ENCODE peak calls at places on chromosomes 5 and 9, in four cellular contexts. One of them, this sample, is unnamed.

GRCh38 chr9:23563497-23563896 is 262.5 kb downstream of the ELAVL2 start:
- DNase-seq in AG04450: no peak
- DNase-seq in HL-60: no peak
- DNase-seq in fibroblast of the aortic adventitia: no peak
- DNase-seq in this sample: peak; percentile 82

GRCh38 chr9:3006917-3007316 is 163.0 kb upstream of the PUM3 start:
- DNase-seq in AG04450: no peak
- DNase-seq in HL-60: no peak
- DNase-seq in fibroblast of the aortic adventitia: no peak
- DNase-seq in this sample: no peak

GRCh38 chr5:82338731-82339130 is 60.6 kb upstream of the RPS23 start:
- DNase-seq in AG04450: no peak
- DNase-seq in HL-60: no peak
- DNase-seq in fibroblast of the aortic adventitia: no peak
- DNase-seq in this sample: no peak

GRCh38 chr9:26856413-26857032 is 36.1 kb downstream of the CAAP1 start:
- DNase-seq in AG04450: no peak
- DNase-seq in HL-60: peak; percentile 34
- DNase-seq in fibroblast of the aortic adventitia: peak; percentile 72
- DNase-seq in this sample: peak; percentile 54

GRCh38 chr9:38042626-38043359 is 26.2 kb downstream of the SHB start:
- DNase-seq in AG04450: no peak
- DNase-seq in HL-60: no peak
- DNase-seq in fibroblast of the aortic adventitia: no peak
- DNase-seq in this sample: no peak

GRCh38 chr9:34237836-34238235 is 59.0 kb downstream of the UBAP1 start:
- DNase-seq in AG04450: no peak
- DNase-seq in HL-60: no peak
- DNase-seq in fibroblast of the aortic adventitia: peak; percentile 14
- DNase-seq in this sample: no peak

GRCh38 chr9:29439961-29440360 is 1866.7 kb upstream of the C9orf72 start:
- DNase-seq in AG04450: no peak
- DNase-seq in HL-60: no peak
- DNase-seq in fibroblast of the aortic adventitia: peak; percentile 26
- DNase-seq in this sample: peak; percentile 30

GRCh38 chr5:42507451-42508092 is 84.3 kb downstream of the GHR start:
- DNase-seq in AG04450: no peak
- DNase-seq in HL-60: no peak
- DNase-seq in fibroblast of the aortic adventitia: peak; percentile 48
- DNase-seq in this sample: no peak

DNA sequence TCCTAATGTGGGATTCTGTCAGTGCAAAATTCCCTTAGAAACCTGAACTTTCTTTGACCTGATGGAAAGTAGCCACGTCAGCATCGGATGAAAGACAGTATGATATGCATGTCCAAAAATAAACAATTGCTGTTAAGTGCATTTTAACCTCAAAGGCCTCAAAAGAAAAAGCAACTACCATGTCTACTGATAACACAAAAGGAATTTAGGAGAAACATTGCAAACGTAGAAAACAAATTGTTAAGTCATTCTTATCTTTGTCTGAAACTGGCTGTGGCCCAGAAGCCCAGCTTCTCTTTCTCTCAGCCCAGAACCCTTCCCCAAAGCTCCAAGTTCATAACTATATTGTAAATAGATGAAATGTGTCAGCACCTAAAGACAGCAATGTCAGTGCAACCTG is 11.1 kb upstream of the LHFPL2 start:
- DNase-seq in AG04450: no peak
- DNase-seq in HL-60: no peak
- DNase-seq in fibroblast of the aortic adventitia: peak; percentile 86
- DNase-seq in this sample: peak; percentile 62
- TF ChIP-seq CTCF in AG04450: no peak
- TF ChIP-seq CTCF in HL-60: no peak
- TF ChIP-seq CTCF in fibroblast of the aortic adventitia: no peak
- TF ChIP-seq CTCF in this sample: no peak

GRCh38 chr9:133701981-133702797 is 36.0 kb downstream of the SARDH start:
- DNase-seq in AG04450: no peak
- DNase-seq in HL-60: no peak
- DNase-seq in fibroblast of the aortic adventitia: peak; percentile 4
- DNase-seq in this sample: no peak

GRCh38 chr9:133704711-133705181 is 33.4 kb downstream of the SARDH start:
- DNase-seq in AG04450: no peak
- DNase-seq in HL-60: no peak
- DNase-seq in fibroblast of the aortic adventitia: no peak
- DNase-seq in this sample: no peak

GRCh38 chr9:133703571-133704399 is 34.4 kb downstream of the SARDH start:
- DNase-seq in AG04450: no peak
- DNase-seq in HL-60: no peak
- DNase-seq in fibroblast of the aortic adventitia: no peak
- DNase-seq in this sample: no peak

GRCh38 chr9:133701321-133701980 is 36.7 kb downstream of the SARDH start:
- DNase-seq in AG04450: no peak
- DNase-seq in HL-60: no peak
- DNase-seq in fibroblast of the aortic adventitia: no peak
- DNase-seq in this sample: no peak

DNA sequence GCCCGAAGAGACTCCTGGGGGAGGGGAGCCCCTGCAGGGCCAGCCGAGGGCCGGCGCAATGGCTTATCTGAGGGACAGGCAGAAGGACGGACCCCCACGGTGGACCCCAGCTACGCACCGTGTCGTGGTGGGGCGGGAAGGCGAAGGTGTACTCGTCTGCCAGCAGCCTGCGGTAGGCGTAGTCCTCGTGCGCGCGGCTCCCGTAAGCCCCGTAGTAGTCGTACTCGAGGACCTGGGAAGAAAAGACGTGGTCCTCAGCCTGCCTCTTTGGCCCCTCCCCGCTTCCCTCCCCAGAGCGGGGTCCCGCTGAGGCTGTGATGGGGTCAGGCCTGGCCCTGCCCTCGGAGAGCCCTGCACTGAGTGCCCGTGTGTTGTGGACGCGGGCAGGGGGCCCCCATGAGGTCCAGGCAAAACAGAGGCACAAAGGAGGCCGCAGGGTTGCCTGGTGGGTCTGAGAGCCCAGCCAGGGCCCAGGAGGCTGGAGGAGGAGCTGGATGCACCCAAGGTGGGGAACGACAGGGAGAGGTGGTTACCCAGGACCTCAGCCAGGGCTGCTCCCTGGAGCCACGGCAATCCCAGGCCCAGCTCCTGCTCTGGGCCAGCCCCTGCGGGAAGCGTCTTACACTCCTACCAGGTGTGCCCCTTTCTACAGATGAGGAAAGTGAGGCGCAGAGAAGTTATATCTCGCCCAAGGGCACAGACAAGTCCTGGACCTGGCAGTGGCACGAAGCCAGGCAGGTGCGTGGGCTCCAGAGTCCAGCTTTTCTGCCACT is 35.2 kb downstream of the SARDH start:
- DNase-seq in AG04450: no peak
- DNase-seq in HL-60: no peak
- DNase-seq in fibroblast of the aortic adventitia: no peak
- DNase-seq in this sample: no peak
- H3K4me3 ChIP-seq in AG04450: no peak overlapping the region
- H3K4me3 ChIP-seq in HL-60: no peak overlapping the region
- H3K4me3 ChIP-seq in fibroblast of the aortic adventitia: peak overlapping the region; percentile 17
- H3K4me3 ChIP-seq in this sample: peak overlapping the region; percentile 12

DNA sequence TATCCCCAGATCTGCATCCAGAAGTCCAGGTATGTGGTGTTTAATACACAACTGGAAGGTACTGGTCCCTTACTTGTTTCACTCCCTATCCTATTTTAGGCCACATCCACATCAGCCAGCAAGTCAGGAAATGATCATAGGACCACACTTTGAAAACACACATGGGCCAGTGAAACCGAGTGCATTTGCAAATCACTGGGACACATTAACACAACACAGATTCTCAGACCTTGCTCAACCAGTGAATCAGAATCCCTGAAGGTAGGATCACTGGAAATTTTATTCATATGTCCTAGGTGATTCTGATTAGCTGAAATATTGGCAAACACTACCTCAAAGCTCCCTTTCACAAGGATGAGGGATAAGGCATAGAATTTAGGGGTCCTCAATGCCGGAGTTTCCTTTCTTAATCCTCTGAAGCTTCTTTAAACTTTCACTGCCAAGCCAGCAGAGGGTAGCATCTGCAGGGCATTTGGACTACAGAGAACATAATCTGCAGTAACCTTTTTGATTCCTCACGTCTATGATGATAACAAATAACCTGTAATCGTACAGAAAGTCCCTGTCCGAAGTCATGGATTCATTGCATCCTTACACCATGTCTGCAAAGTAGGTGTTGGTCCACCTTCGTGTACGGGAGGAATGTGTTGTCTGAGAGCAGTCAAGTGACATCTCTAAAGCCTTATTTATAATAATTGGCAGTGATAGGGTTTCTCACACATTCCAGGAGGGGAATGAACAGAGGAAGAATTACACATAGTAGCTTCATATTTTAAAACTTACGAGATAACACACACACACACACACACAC is 11.0 kb upstream of the ABLIM3 start:
- DNase-seq in AG04450: no peak
- DNase-seq in HL-60: no peak
- DNase-seq in fibroblast of the aortic adventitia: peak; percentile 47
- DNase-seq in this sample: no peak
- TF ChIP-seq CTCF in AG04450: peak; percentile 56
- TF ChIP-seq CTCF in HL-60: no peak
- TF ChIP-seq CTCF in fibroblast of the aortic adventitia: peak; percentile 51
- TF ChIP-seq CTCF in this sample: peak; percentile 57

DNA sequence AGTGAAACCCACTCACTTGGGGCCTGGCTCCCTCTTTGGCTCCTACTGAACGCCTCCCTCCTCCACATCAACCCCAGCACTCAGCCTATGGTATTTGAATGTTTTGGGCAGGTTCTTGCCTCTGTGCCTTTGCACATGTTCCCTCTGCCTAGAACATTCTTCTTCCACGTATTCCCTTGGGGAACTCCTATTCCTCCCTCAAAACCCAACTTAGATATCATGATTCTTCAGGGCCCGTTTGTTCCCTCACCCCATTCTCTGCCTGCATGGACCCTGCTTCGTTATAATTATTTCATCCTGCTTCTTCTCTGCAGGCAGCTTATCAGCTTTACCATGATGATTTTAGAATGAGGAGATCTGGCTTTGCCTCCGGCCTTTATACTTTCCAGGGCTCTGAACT is 215.0 kb upstream of the IER5L start:
- DNase-seq in AG04450: no peak
- DNase-seq in HL-60: no peak
- DNase-seq in fibroblast of the aortic adventitia: no peak
- DNase-seq in this sample: no peak
- H3K4me3 ChIP-seq in AG04450: no peak overlapping the region
- H3K4me3 ChIP-seq in HL-60: no peak overlapping the region
- H3K4me3 ChIP-seq in fibroblast of the aortic adventitia: no peak overlapping the region
- H3K4me3 ChIP-seq in this sample: no peak overlapping the region

DNA sequence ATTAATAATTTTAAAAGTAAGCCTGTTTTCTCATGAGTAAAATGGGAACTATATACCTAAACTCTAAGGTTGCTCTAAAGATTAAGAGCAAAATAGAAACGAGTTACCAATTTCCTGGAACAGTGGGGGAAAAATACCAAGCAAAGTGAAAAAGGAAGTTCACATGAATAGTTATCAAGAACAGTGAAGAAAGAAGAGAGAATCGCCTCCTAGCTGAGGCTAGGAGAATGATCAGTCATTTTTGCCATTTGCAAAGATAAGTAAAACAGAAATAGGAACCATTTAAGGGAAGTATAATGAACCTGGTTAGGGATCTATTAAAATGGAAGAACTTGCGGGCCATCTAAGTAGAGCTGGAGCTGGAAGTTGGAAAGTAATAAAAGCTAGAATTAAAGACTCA is 50.7 kb downstream of the P4HA2 start:
- DNase-seq in AG04450: no peak
- DNase-seq in HL-60: no peak
- DNase-seq in fibroblast of the aortic adventitia: peak; percentile 22
- DNase-seq in this sample: peak; percentile 14
- TF ChIP-seq CTCF in AG04450: peak; percentile 33
- TF ChIP-seq CTCF in HL-60: peak; percentile 4
- TF ChIP-seq CTCF in fibroblast of the aortic adventitia: peak; percentile 30
- TF ChIP-seq CTCF in this sample: peak; percentile 26

DNA sequence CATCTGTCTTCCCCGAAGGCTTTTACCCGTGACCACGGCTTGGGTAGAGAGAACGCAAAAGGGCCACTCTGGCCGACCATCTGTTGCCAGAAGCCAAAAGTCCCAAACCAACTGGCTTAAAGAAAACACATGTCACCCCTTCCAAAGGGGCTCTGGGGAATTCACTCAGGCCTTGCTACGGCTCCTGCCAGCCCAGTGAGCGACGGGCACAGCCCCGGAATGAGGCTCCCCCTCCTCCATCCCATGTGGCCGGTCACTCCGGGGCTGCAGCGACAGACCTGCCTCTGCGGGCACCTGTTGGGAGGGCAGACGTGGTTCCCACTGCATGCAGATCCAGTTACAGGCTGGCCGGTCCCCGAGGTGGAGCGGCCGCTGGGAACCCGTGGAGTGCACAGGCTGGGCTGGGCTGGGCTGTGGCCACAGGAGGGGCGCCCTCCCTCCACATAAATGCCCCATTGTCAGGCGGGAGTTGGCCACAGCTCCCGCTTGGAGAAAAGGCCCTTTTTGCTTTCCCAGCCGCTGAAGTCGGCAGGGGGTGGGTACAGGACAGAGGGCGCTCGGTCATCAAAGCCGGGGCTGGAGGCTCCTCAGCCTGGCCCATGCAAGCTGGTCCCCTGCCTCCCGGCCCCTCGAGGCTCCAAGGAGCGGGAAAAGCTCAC is 19.9 kb downstream of the NOTCH1 start:
- DNase-seq in AG04450: no peak
- DNase-seq in HL-60: no peak
- DNase-seq in fibroblast of the aortic adventitia: no peak
- DNase-seq in this sample: peak; percentile 50
- H3K4me3 ChIP-seq in AG04450: no peak overlapping the region
- H3K4me3 ChIP-seq in HL-60: no peak overlapping the region
- H3K4me3 ChIP-seq in fibroblast of the aortic adventitia: no peak overlapping the region
- H3K4me3 ChIP-seq in this sample: no peak overlapping the region